ENCODE peak calls at places on chromosomes 4 and X, in eight cellular contexts. S is naive thymus-derived CD8-positive, alpha-beta T cell; H is stimulated activated CD4-positive, alpha-beta T cell treated with anti-CD3 and anti-CD28 coated beads, Interleukin-12 subunit alpha, Interleukin-12 subunit beta, amount 100 ng/mL, for 24 hours; Y is A673; Q is upper lobe of right lung; K is CD4-positive, alpha-beta memory T cell; A is MG63; D is ACHN. O is an unnamed sample.

GRCh38 chrX:50680990-50681389 is 133.0 kb downstream of the SHROOM4 start:
- DNase-seq in A (no peak), Y (peak; percentile 68), H (no peak), K (no peak), Q (no peak), S (no peak), D (no peak), O (no peak)

GRCh38 chr4:2928242-2929155 is 34.7 kb downstream of the NOP14 start:
- DNase-seq in K (no peak), H (no peak), D (no peak), S (no peak), A (no peak), Y (no peak), Q (peak; percentile 67), O (no peak)

GRCh38 chrX:118534716-118535493 is 39.3 kb downstream of the DOCK11 start:
- DNase-seq in Q (no peak), A (no peak), Y (peak; percentile 22), K (no peak), H (no peak), S (no peak), D (no peak), O (no peak)

GRCh38 chr4:76590847-76591281 is 155.8 kb downstream of the SHROOM3 start:
- DNase-seq in Q (no peak), Y (no peak), A (no peak), S (no peak), H (no peak), D (peak; percentile 40), K (no peak), O (peak; percentile 56)

GRCh38 chr4:5992171-5993062 is 25.8 kb downstream of the C4orf50 start:
- DNase-seq in K (no peak), S (no peak), A (no peak), H (no peak), D (no peak), Q (peak; percentile 55), Y (no peak), O (no peak)

GRCh38 chrX:132022115-132022862 is 813 bp upstream of the STK26 start:
- DNase-seq in Y (peak; percentile 23), K (peak; percentile 30), D (peak; percentile 5), H (no peak), A (no peak), S (peak; percentile 42), Q (no peak), O (no peak)

GRCh38 chrX:23195097-23195496 is 139.6 kb upstream of the PTCHD1 start:
- DNase-seq in Y (no peak), K (no peak), D (no peak), S (no peak), Q (no peak), A (no peak), H (no peak), O (no peak)

GRCh38 chr4:10526431-10527222 is 69.4 kb upstream of the ZNF518B start:
- DNase-seq in A (no peak), H (no peak), Y (no peak), Q (no peak), K (no peak), D (no peak), S (no peak), O (no peak)

GRCh38 chr4:1239141-1239948 is 9.6 kb downstream of the CTBP1 start:
- DNase-seq in Q (peak; percentile 56), H (no peak), D (no peak), Y (no peak), K (no peak), A (no peak), S (no peak), O (no peak)

GRCh38 chr4:159455675-159456235 is 352.9 kb downstream of the RAPGEF2 start:
- DNase-seq in H (no peak), Y (peak; percentile 79), D (peak; percentile 69), K (no peak), S (no peak), Q (no peak), A (peak; percentile 18), O (peak; percentile 78)

GRCh38 chr4:40200881-40201797 is 4.3 kb downstream of the RHOH start:
- DNase-seq in S (peak; percentile 53), Y (no peak), D (no peak), A (no peak), K (no peak), Q (no peak), H (no peak), O (no peak)

GRCh38 chr4:149980941-149981340 is 97.3 kb upstream of the DCLK2 start:
- DNase-seq in K (peak; percentile 30), A (peak; percentile 12), H (peak; percentile 34), D (peak; percentile 56), Y (peak; percentile 73), Q (no peak), S (peak; percentile 42), O (peak; percentile 87)

GRCh38 chrX:136525738-136526606 is 6.0 kb upstream of the VGLL1 start:
- DNase-seq in S (no peak), D (peak; percentile 60), K (no peak), Q (no peak), A (peak; percentile 81), Y (peak; percentile 13), H (no peak), O (peak; percentile 65)

GRCh38 chrX:73823473-73824004 is 260.5 kb downstream of the CHIC1 start:
- DNase-seq in Q (no peak), S (no peak), K (no peak), D (no peak), A (no peak), H (no peak), Y (no peak), O (no peak)

GRCh38 chrX:132277953-132278614 is 58.8 kb upstream of the RAP2C start:
- DNase-seq in A (no peak), D (no peak), Q (no peak), H (no peak), Y (no peak), S (no peak), K (no peak), O (no peak)

GRCh38 chr4:112060212-112060611 is 85.0 kb upstream of the FAM241A start:
- DNase-seq in K (no peak), S (no peak), Q (no peak), Y (peak; percentile 51), H (no peak), A (no peak), D (peak; percentile 38), O (peak; percentile 48)

GRCh38 chr4:99458911-99459447 is 23.8 kb upstream of the ADH7 start:
- DNase-seq in A (no peak), Y (no peak), D (no peak), H (no peak), S (no peak), Q (no peak), K (no peak), O (no peak)

GRCh38 chrX:149493567-149494562 is 11.2 kb downstream of the IDS start:
- DNase-seq in Y (no peak), S (no peak), H (no peak), A (no peak), D (peak; percentile 27), Q (no peak), K (peak; percentile 3), O (no peak)

GRCh38 chrX:39682778-39683177 is 415.0 kb downstream of the BCOR start:
- DNase-seq in Y (peak; percentile 36), A (no peak), H (no peak), K (no peak), D (no peak), S (no peak), Q (no peak), O (no peak)

GRCh38 chrX:38426785-38427184 is 74.4 kb downstream of the OTC start:
- DNase-seq in Q (no peak), S (no peak), D (no peak), H (no peak), Y (peak; percentile 22), A (peak; percentile 3), K (no peak), O (no peak)

GRCh38 chr4:40264995-40265909 is 68.4 kb downstream of the RHOH start:
- DNase-seq in Y (peak; percentile 90), D (no peak), Q (no peak), A (no peak), K (peak; percentile 63), H (no peak), S (peak; percentile 59), O (no peak)

GRCh38 chrX:13123857-13124345 is 79.5 kb upstream of the FAM9C start:
- DNase-seq in Y (no peak), A (peak; percentile 16), D (no peak), K (peak; percentile 10), S (peak; percentile 29), H (no peak), Q (no peak), O (no peak)

GRCh38 chr4:151199496-151200190 is 77.3 kb upstream of the PRSS48 start:
- DNase-seq in D (no peak), S (no peak), H (no peak), A (no peak), K (no peak), Y (no peak), Q (no peak), O (no peak)

GRCh38 chr4:168593399-168593798 is 96.5 kb downstream of the PALLD start:
- DNase-seq in S (no peak), K (no peak), A (no peak), H (no peak), D (no peak), Q (no peak), Y (peak; percentile 72), O (no peak)

GRCh38 chr4:26873391-26874026 is 12.9 kb downstream of the STIM2 start:
- DNase-seq in Q (no peak), S (peak; percentile 70), K (peak; percentile 68), H (peak; percentile 22), D (no peak), A (no peak), Y (no peak), O (no peak)

GRCh38 chr4:134345249-134345648 is 143.7 kb upstream of the PABPC4L start:
- DNase-seq in H (no peak), A (no peak), Y (no peak), K (no peak), Q (no peak), S (no peak), D (no peak), O (no peak)

GRCh38 chr4:150098214-150098613 is 20.0 kb downstream of the DCLK2 start:
- DNase-seq in S (no peak), D (no peak), Y (no peak), A (no peak), K (no peak), H (no peak), Q (no peak), O (no peak)

GRCh38 chr4:120749445-120750151 is 172.9 kb downstream of the PRDM5 start:
- DNase-seq in Y (no peak), H (no peak), A (no peak), Q (no peak), S (peak; percentile 23), K (no peak), D (no peak), O (no peak)

GRCh38 chr4:185099940-185100339 is 43.1 kb upstream of the SLC25A4 start:
- DNase-seq in Q (no peak), Y (no peak), H (no peak), K (no peak), S (no peak), A (no peak), D (no peak), O (no peak)

GRCh38 chr4:141248029-141248428 is 27.3 kb downstream of the ZNF330 start:
- DNase-seq in Y (no peak), K (no peak), H (no peak), Q (peak; percentile 73), S (no peak), A (peak; percentile 25), D (no peak), O (no peak)

GRCh38 chr4:130705023-130705422 is 1609.1 kb downstream of the C4orf33 start:
- DNase-seq in Q (no peak), D (no peak), Y (peak; percentile 6), H (no peak), A (no peak), S (no peak), K (no peak), O (no peak)

GRCh38 chr4:7763788-7764187 is 175.9 kb downstream of the AFAP1 start:
- DNase-seq in A (no peak), S (no peak), K (no peak), H (no peak), Y (no peak), D (peak; percentile 33), Q (no peak), O (no peak)

GRCh38 chr4:117134386-117134785 is 49.0 kb upstream of the TRAM1L1 start:
- DNase-seq in D (peak; percentile 96), Y (peak; percentile 83), A (no peak), Q (no peak), H (no peak), S (no peak), K (no peak), O (peak; percentile 63)

GRCh38 chr4:77695769-77696168 is 90.1 kb downstream of the CXCL13 start:
- DNase-seq in K (no peak), Y (no peak), A (peak; percentile 59), H (no peak), D (peak; percentile 91), Q (no peak), S (no peak), O (peak; percentile 95)

O was measured in COLO829.